ENCODE peak calls at places on chromosomes 13 and 19, in ten cellular contexts. Q, C, O, V, M, R, H, J, L and G are unnamed samples.

GRCh38 chr19:45919678-45920077 is 5.1 kb upstream of the NANOS2 start:
- DNase-seq in Q (no peak), C (no peak), O (no peak), V (peak), M (no peak), R (peak), H (no peak), J (no peak), L (no peak), G (no peak)

GRCh38 chr13:76754414-76754813 is 131.8 kb downstream of the KCTD12 start:
- DNase-seq in Q (peak), C (peak), O (peak), V (no peak), M (peak), R (no peak), H (no peak), J (peak), L (no peak), G (no peak)

GRCh38 chr19:46133101-46133627 is 8.7 kb upstream of the IGFL3 start:
- DNase-seq in Q (peak), C (peak), O (peak), V (no peak), M (peak), R (no peak), H (no peak), J (peak), L (peak), G (peak)

GRCh38 chr19:43700368-43701015 is 15.4 kb upstream of the IRGC start:
- DNase-seq in Q (peak), C (peak), O (peak), V (peak), M (peak), R (peak), H (no peak), J (peak), L (peak), G (peak)

GRCh38 chr19:57171551-57172081 is 4.3 kb upstream of the DUXA start:
- DNase-seq in Q (peak), C (peak), O (peak), V (peak), M (peak), R (no peak), H (no peak), J (peak), L (peak), G (no peak)

GRCh38 chr13:73141292-73141771 is 82.5 kb downstream of the KLF5 start:
- DNase-seq in Q (no peak), C (peak), O (peak), V (no peak), M (peak), R (no peak), H (no peak), J (peak), L (no peak), G (no peak)

GRCh38 chr19:38206006-38206745 is 17.8 kb downstream of the DPF1 start:
- DNase-seq in Q (no peak), C (no peak), O (no peak), V (no peak), M (no peak), R (no peak), H (no peak), J (no peak), L (no peak), G (no peak)

GRCh38 chr13:101700598-101700997 is 248.1 kb downstream of the ITGBL1 start:
- DNase-seq in Q (no peak), C (peak), O (peak), V (no peak), M (peak), R (no peak), H (no peak), J (peak), L (no peak), G (no peak)

GRCh38 chr13:36344173-36344572 is 2.0 kb downstream of the SPART start:
- DNase-seq in Q (no peak), C (peak), O (no peak), V (no peak), M (no peak), R (no peak), H (no peak), J (peak), L (no peak), G (peak)

GRCh38 chr13:38045278-38046048 is 175.9 kb upstream of the TRPC4 start:
- DNase-seq in Q (no peak), C (peak), O (peak), V (no peak), M (peak), R (no peak), H (no peak), J (peak), L (no peak), G (peak)

GRCh38 chr13:87384099-87384498 is 287.1 kb upstream of the SLITRK5 start:
- DNase-seq in Q (no peak), C (no peak), O (no peak), V (no peak), M (no peak), R (no peak), H (no peak), J (no peak), L (no peak), G (no peak)

GRCh38 chr19:495440-496332 is 600 bp upstream of the MADCAM1 start:
- DNase-seq in Q (no peak), C (peak), O (peak), V (peak), M (peak), R (peak), H (no peak), J (peak), L (no peak), G (peak)

GRCh38 chr19:44927746-44928145 is 13.3 kb downstream of the APOC1 start:
- DNase-seq in Q (no peak), C (peak), O (peak), V (no peak), M (peak), R (no peak), H (no peak), J (peak), L (no peak), G (no peak)

GRCh38 chr13:30362869-30363268 is 55.5 kb upstream of the KATNAL1 start:
- DNase-seq in Q (peak), C (no peak), O (no peak), V (no peak), M (no peak), R (no peak), H (no peak), J (no peak), L (no peak), G (no peak)

GRCh38 chr19:7907544-7907943 is 3.9 kb downstream of the MAP2K7 start:
- DNase-seq in Q (no peak), C (no peak), O (no peak), V (no peak), M (no peak), R (no peak), H (no peak), J (no peak), L (no peak), G (no peak)

GRCh38 chr13:35475960-35476943 is at the start of gene MAB21L1:
- DNase-seq in Q (no peak), C (peak), O (peak), V (peak), M (peak), R (peak), H (no peak), J (peak), L (no peak), G (peak)

GRCh38 chr19:11587973-11588631 is 9.2 kb upstream of the ZNF627 start:
- DNase-seq in Q (no peak), C (no peak), O (no peak), V (no peak), M (no peak), R (no peak), H (no peak), J (no peak), L (no peak), G (no peak)

GRCh38 chr13:26742691-26743358 is 17.8 kb downstream of the GPR12 start:
- DNase-seq in Q (no peak), C (no peak), O (no peak), V (no peak), M (no peak), R (no peak), H (no peak), J (no peak), L (no peak), G (no peak)

GRCh38 chr19:30113182-30113581 is 171.1 kb downstream of the URI1 start:
- DNase-seq in Q (no peak), C (no peak), O (no peak), V (no peak), M (no peak), R (no peak), H (no peak), J (no peak), L (no peak), G (no peak)

GRCh38 chr19:17322854-17323253 is 11.8 kb downstream of the ANO8 start:
- DNase-seq in Q (no peak), C (no peak), O (no peak), V (no peak), M (no peak), R (no peak), H (no peak), J (no peak), L (no peak), G (no peak)

GRCh38 chr19:18433735-18434398 is 4.1 kb downstream of the ISYNA1 start:
- DNase-seq in Q (no peak), C (no peak), O (no peak), V (no peak), M (no peak), R (peak), H (no peak), J (no peak), L (no peak), G (no peak)

GRCh38 chr13:75489502-75490263 is 7.7 kb upstream of the TBC1D4 start:
- DNase-seq in Q (no peak), C (peak), O (no peak), V (peak), M (peak), R (no peak), H (no peak), J (peak), L (peak), G (peak)

GRCh38 chr13:109792416-109793090 is 6.2 kb upstream of the IRS2 start:
- DNase-seq in Q (no peak), C (no peak), O (no peak), V (no peak), M (no peak), R (no peak), H (no peak), J (no peak), L (no peak), G (no peak)

GRCh38 chr13:113820813-113821651 is 42.8 kb downstream of the GAS6 start:
- DNase-seq in Q (peak), C (peak), O (peak), V (no peak), M (peak), R (peak), H (peak), J (peak), L (no peak), G (peak)
- TF ChIP-seq CTCF in Q (no peak), C (no peak), O (peak), V (no peak), M (peak), R (peak), H (no peak), J (no peak), L (no peak), G (peak)

GRCh38 chr13:94549241-94550029 is 46.5 kb downstream of the TGDS start:
- DNase-seq in Q (peak), C (peak), O (peak), V (peak), M (peak), R (peak), H (peak), J (peak), L (peak), G (peak)
- TF ChIP-seq CTCF in Q (no peak), C (no peak), O (no peak), V (no peak), M (no peak), R (peak), H (no peak), J (no peak), L (no peak), G (no peak)

GRCh38 chr13:44116562-44117315 is 237.0 kb downstream of the LACC1 start:
- DNase-seq in Q (peak), C (peak), O (no peak), V (peak), M (no peak), R (no peak), H (no peak), J (peak), L (no peak), G (no peak)
- TF ChIP-seq CTCF in Q (no peak), C (peak), O (peak), V (no peak), M (no peak), R (no peak), H (peak), J (peak), L (no peak), G (peak)

GRCh38 chr13:91381371-91381770 is 17.1 kb upstream of the GPC5 start:
- DNase-seq in Q (no peak), C (peak), O (peak), V (no peak), M (peak), R (no peak), H (no peak), J (peak), L (no peak), G (no peak)
- TF ChIP-seq CTCF in Q (peak), C (peak), O (peak), V (no peak), M (peak), R (no peak), H (no peak), J (peak), L (no peak), G (peak)

GRCh38 chr19:42115705-42116104 is 16.5 kb downstream of the POU2F2 start:
- DNase-seq in Q (no peak), C (no peak), O (no peak), V (no peak), M (no peak), R (no peak), H (no peak), J (no peak), L (no peak), G (no peak)

GRCh38 chr19:42115219-42115618 is 17.0 kb downstream of the POU2F2 start:
- DNase-seq in Q (no peak), C (peak), O (peak), V (no peak), M (no peak), R (no peak), H (no peak), J (peak), L (peak), G (peak)

GRCh38 chr19:42111811-42112210 is 20.4 kb downstream of the POU2F2 start:
- DNase-seq in Q (no peak), C (no peak), O (no peak), V (no peak), M (peak), R (no peak), H (no peak), J (no peak), L (no peak), G (peak)

GRCh38 chr19:42114412-42114811 is 17.8 kb downstream of the POU2F2 start:
- DNase-seq in Q (no peak), C (no peak), O (no peak), V (no peak), M (no peak), R (peak), H (no peak), J (no peak), L (peak), G (no peak)

DNA sequence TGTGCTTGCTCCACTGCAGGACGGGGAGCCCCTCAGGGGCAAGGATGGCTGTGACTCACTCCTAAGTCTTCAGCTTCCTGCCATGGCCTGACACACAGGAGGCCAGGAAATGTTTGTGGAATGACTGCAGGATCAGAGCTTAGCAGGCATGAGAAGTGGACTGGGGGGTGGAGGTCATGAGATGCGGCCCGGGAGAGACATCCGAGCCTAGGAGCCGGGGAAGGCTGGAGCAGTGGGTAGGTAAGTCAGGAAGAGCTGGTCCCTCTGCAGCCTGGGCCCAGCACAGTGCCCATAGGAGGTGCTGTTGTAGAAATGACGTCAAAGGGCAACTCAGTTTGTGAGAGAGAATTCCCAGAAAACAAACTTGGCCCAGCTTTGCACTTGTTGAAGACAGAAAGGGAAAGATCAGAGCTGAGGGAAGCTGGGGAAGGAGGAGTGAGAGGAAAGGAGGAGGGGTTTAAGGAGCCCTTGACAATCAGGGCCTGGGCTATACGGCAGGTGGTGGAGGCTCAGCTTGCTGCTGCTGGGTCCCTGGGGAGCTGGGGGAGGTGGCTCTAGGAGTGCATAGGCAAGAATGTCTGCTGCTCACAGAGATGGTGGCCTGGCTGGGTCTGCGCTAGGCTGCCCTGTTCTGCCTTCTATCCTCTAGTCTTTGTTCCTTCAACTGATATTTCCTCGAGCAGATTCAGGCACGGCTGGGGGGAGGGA is 18.5 kb downstream of the POU2F2 start:
- DNase-seq in Q (no peak), C (peak), O (peak), V (peak), M (peak), R (peak), H (peak), J (peak), L (peak), G (peak)
- TF ChIP-seq CTCF in Q (no peak), C (peak), O (peak), V (no peak), M (peak), R (no peak), H (no peak), J (peak), L (no peak), G (peak)

DNA sequence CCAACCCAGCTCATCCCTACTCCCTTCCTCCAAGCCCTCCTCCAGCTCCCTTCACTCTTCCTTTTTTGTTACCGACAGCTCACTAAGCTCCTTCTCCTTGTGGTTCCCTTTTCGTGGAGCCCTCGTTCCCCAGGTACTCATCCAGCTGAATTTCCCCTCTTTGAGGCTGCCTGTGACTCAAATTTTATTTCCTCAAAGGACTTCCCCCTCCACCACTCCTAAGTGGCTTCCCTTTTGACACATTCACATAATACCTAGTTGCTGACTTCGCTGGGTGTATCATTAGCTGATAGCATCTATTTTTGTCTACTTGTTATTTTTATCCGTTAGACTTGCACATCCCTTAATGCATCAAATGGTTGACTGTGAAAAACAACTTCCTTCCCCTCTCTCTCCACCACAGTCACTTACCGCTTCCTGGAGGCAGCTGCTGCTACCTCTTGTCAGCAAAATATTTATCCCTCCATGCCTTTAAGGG is 14.5 kb downstream of the FFAR2 start:
- DNase-seq in Q (no peak), C (no peak), O (no peak), V (peak), M (no peak), R (no peak), H (no peak), J (no peak), L (no peak), G (peak)
- TF ChIP-seq CTCF in Q (no peak), C (no peak), O (no peak), V (no peak), M (no peak), R (no peak), H (no peak), J (no peak), L (no peak), G (no peak)

GRCh38 chr19:5321851-5322681 is 18.5 kb downstream of the PTPRS start:
- DNase-seq in Q (no peak), C (no peak), O (no peak), V (peak), M (no peak), R (no peak), H (no peak), J (no peak), L (no peak), G (no peak)
- TF ChIP-seq CTCF in Q (no peak), C (no peak), O (peak), V (peak), M (no peak), R (no peak), H (no peak), J (no peak), L (no peak), G (no peak)

DNA sequence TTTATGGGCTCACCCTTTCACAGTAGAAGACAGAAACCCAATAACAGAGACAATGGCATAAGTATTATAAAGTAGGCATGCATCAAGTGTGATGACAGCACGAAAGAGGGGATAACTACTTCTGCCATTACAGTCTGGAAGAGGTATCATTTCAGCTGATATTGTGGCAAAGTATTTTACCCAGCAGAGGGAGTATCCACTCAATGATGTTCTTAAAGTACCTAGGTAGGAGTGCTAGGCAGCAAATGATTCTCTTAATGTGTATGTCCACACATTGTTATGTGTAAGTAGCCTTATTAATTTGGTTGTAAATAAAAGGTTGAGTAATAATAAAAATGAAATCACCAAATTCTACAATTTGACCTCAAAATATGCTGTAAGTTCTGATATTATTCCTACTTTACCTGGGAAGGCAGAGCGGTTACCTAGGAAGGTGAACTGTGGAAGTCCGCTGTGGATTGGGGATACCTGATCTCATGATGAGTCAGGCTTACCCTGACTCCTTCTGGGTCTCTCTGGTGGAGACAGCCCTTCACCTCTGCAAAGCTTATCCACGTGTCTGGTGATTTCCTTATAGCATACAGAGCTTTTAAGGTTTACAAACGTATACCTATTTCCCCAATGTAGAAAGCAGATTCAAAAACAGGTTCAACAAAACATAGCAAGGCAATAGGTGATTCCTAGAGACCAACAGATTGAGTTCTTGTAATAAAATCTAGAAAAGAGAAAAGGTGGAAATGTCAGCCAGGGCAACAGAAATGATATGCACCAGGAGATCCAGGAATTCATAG is 4.0 kb upstream of the UBAC2 start:
- DNase-seq in Q (no peak), C (no peak), O (no peak), V (no peak), M (peak), R (no peak), H (no peak), J (peak), L (no peak), G (no peak)
- TF ChIP-seq CTCF in Q (no peak), C (no peak), O (peak), V (peak), M (peak), R (peak), H (no peak), J (no peak), L (no peak), G (peak)

DNA sequence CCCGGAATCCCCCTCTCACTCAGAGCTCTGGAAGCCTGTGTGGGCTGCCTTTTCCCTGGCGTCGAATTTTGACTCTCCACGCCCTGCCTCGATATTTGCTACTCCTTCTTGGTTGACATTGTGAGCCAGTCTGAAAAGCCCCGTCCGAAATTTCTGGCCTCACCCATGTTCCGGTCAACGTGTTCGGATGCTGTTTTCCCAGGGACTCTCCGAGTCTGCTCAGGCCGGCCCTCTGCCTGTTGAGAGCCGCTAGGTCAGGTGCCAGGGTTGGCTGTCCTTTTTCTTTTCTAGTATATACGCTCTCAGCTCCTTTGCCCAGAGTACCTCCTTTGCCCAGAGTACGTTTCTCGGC is 6.8 kb upstream of the DGKH start:
- DNase-seq in Q (peak), C (peak), O (peak), V (peak), M (peak), R (peak), H (no peak), J (peak), L (peak), G (peak)
- TF ChIP-seq CTCF in Q (peak), C (peak), O (peak), V (no peak), M (peak), R (peak), H (peak), J (peak), L (no peak), G (peak)

GRCh38 chr13:112844879-112845278 is 124.1 kb upstream of the MCF2L start:
- DNase-seq in Q (no peak), C (no peak), O (no peak), V (no peak), M (no peak), R (no peak), H (no peak), J (no peak), L (no peak), G (no peak)
- TF ChIP-seq CTCF in Q (no peak), C (no peak), O (no peak), V (no peak), M (no peak), R (no peak), H (no peak), J (no peak), L (no peak), G (no peak)